ENCODE peak calls at places on chromosomes 13 and 19, in eight cellular contexts. One of them, this sample, is unnamed.

GRCh38 chr13:29511980-29512379 is 83.5 kb downstream of the SLC7A1 start:
- DNase-seq in mucosa of descending colon: no peak
- DNase-seq in neural crest cell: no peak
- DNase-seq in endothelial cell of umbilical vein: no peak
- DNase-seq in ascending aorta: no peak
- DNase-seq in CD4-positive, alpha-beta T cell: no peak
- DNase-seq in astrocyte of the spinal cord: peak
- DNase-seq in thoracic aorta: no peak
- DNase-seq in this sample: peak

GRCh38 chr19:30898353-30899103 is 450.7 kb downstream of the TSHZ3 start:
- DNase-seq in ascending aorta: no peak
- DNase-seq in neural crest cell: no peak
- DNase-seq in CD4-positive, alpha-beta T cell: no peak
- DNase-seq in mucosa of descending colon: no peak
- DNase-seq in astrocyte of the spinal cord: no peak
- DNase-seq in thoracic aorta: no peak
- DNase-seq in endothelial cell of umbilical vein: no peak
- DNase-seq in this sample: no peak

GRCh38 chr13:98761126-98761978 is 8.9 kb upstream of the SLC15A1 start:
- DNase-seq in mucosa of descending colon: no peak
- DNase-seq in thoracic aorta: no peak
- DNase-seq in CD4-positive, alpha-beta T cell: no peak
- DNase-seq in ascending aorta: no peak
- DNase-seq in neural crest cell: no peak
- DNase-seq in astrocyte of the spinal cord: peak
- DNase-seq in endothelial cell of umbilical vein: no peak
- DNase-seq in this sample: peak

GRCh38 chr13:90015565-90016507 is 1331.7 kb upstream of the MIR17HG start:
- DNase-seq in neural crest cell: no peak
- DNase-seq in CD4-positive, alpha-beta T cell: no peak
- DNase-seq in endothelial cell of umbilical vein: no peak
- DNase-seq in astrocyte of the spinal cord: no peak
- DNase-seq in mucosa of descending colon: no peak
- DNase-seq in ascending aorta: no peak
- DNase-seq in thoracic aorta: no peak
- DNase-seq in this sample: no peak

GRCh38 chr13:27919934-27920676 is at the start of gene PDX1:
- DNase-seq in CD4-positive, alpha-beta T cell: no peak
- DNase-seq in neural crest cell: no peak
- DNase-seq in mucosa of descending colon: peak
- DNase-seq in astrocyte of the spinal cord: no peak
- DNase-seq in thoracic aorta: no peak
- DNase-seq in endothelial cell of umbilical vein: no peak
- DNase-seq in ascending aorta: no peak
- DNase-seq in this sample: no peak

GRCh38 chr19:44051654-44052402 is at the start of gene ZNF223:
- DNase-seq in thoracic aorta: peak
- DNase-seq in CD4-positive, alpha-beta T cell: peak
- DNase-seq in mucosa of descending colon: peak
- DNase-seq in endothelial cell of umbilical vein: peak
- DNase-seq in astrocyte of the spinal cord: peak
- DNase-seq in neural crest cell: peak
- DNase-seq in ascending aorta: peak
- DNase-seq in this sample: peak

GRCh38 chr19:4831351-4832340 is at the start of gene TICAM1:
- DNase-seq in endothelial cell of umbilical vein: peak
- DNase-seq in CD4-positive, alpha-beta T cell: peak
- DNase-seq in neural crest cell: no peak
- DNase-seq in ascending aorta: peak
- DNase-seq in astrocyte of the spinal cord: peak
- DNase-seq in mucosa of descending colon: peak
- DNase-seq in thoracic aorta: no peak
- DNase-seq in this sample: peak

GRCh38 chr19:31316201-31316951 is 32.9 kb downstream of the TSHZ3 start:
- DNase-seq in thoracic aorta: no peak
- DNase-seq in mucosa of descending colon: peak
- DNase-seq in endothelial cell of umbilical vein: peak
- DNase-seq in ascending aorta: peak
- DNase-seq in CD4-positive, alpha-beta T cell: no peak
- DNase-seq in neural crest cell: no peak
- DNase-seq in astrocyte of the spinal cord: peak
- DNase-seq in this sample: peak

GRCh38 chr13:113399755-113400149 is 35.8 kb upstream of the GRTP1 start:
- DNase-seq in astrocyte of the spinal cord: no peak
- DNase-seq in neural crest cell: no peak
- DNase-seq in thoracic aorta: no peak
- DNase-seq in endothelial cell of umbilical vein: no peak
- DNase-seq in mucosa of descending colon: no peak
- DNase-seq in CD4-positive, alpha-beta T cell: no peak
- DNase-seq in ascending aorta: peak
- DNase-seq in this sample: no peak

GRCh38 chr13:91693466-91693865 is 295.0 kb downstream of the GPC5 start:
- DNase-seq in ascending aorta: no peak
- DNase-seq in CD4-positive, alpha-beta T cell: no peak
- DNase-seq in endothelial cell of umbilical vein: no peak
- DNase-seq in astrocyte of the spinal cord: no peak
- DNase-seq in thoracic aorta: no peak
- DNase-seq in mucosa of descending colon: no peak
- DNase-seq in neural crest cell: no peak
- DNase-seq in this sample: no peak

GRCh38 chr19:46385636-46386035 is 27.7 kb downstream of the CCDC8 start:
- DNase-seq in thoracic aorta: no peak
- DNase-seq in endothelial cell of umbilical vein: no peak
- DNase-seq in ascending aorta: peak
- DNase-seq in CD4-positive, alpha-beta T cell: peak
- DNase-seq in mucosa of descending colon: no peak
- DNase-seq in astrocyte of the spinal cord: no peak
- DNase-seq in neural crest cell: no peak
- DNase-seq in this sample: no peak

GRCh38 chr19:12884926-12885748 is 1.9 kb downstream of the KLF1 start:
- DNase-seq in endothelial cell of umbilical vein: peak
- DNase-seq in thoracic aorta: no peak
- DNase-seq in neural crest cell: peak
- DNase-seq in mucosa of descending colon: peak
- DNase-seq in CD4-positive, alpha-beta T cell: peak
- DNase-seq in astrocyte of the spinal cord: peak
- DNase-seq in ascending aorta: peak
- DNase-seq in this sample: peak
- TF ChIP-seq CTCF in endothelial cell of umbilical vein: peak
- TF ChIP-seq CTCF in thoracic aorta: peak
- TF ChIP-seq CTCF in neural crest cell: peak
- TF ChIP-seq CTCF in mucosa of descending colon: peak
- TF ChIP-seq CTCF in CD4-positive, alpha-beta T cell: peak
- TF ChIP-seq CTCF in astrocyte of the spinal cord: peak
- TF ChIP-seq CTCF in ascending aorta: peak
- TF ChIP-seq CTCF in this sample: peak

DNA sequence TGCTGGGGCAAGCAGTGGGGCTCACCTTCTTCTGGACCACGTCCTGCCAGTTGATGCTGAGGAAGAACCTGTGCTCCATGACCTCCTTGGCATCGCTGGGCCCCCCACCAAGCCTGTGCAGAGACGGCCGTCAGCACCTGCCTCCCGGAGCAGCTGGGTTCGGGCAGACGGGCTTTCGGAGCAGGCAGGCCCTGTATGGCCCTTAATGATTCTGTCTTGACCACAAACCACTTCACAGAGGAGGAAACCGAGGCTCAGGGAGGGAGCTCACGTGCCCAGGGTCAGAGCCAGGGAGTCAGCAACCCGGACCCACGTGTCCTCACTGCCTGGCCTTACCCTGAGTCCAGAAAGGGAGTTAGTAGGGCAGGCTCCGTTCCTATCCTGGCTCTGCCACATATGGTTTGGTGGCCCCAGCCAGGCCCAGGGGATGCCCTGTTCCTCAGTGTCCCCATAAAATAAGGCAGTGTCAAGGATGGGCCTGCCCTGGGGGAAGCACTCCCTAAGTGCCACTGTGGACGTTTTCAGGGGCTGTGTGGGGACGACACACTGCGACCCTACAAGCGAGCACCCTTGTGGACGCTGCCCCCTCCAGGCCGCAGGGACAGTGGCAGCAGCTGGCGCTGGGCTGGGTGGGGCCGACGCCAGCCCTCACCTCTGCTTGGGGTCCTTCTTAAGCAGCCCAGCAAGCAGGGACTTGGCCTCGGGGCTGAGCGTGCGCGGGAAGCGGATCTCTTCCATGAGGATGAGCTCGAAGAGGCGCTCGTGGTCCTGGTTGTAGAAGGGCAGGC is 8.9 kb upstream of the CCNP start:
- DNase-seq in astrocyte of the spinal cord: no peak
- DNase-seq in ascending aorta: no peak
- DNase-seq in mucosa of descending colon: no peak
- DNase-seq in neural crest cell: no peak
- DNase-seq in thoracic aorta: no peak
- DNase-seq in CD4-positive, alpha-beta T cell: no peak
- DNase-seq in endothelial cell of umbilical vein: no peak
- DNase-seq in this sample: no peak
- TF ChIP-seq CTCF in astrocyte of the spinal cord: peak
- TF ChIP-seq CTCF in ascending aorta: no peak
- TF ChIP-seq CTCF in mucosa of descending colon: no peak
- TF ChIP-seq CTCF in neural crest cell: peak
- TF ChIP-seq CTCF in thoracic aorta: no peak
- TF ChIP-seq CTCF in CD4-positive, alpha-beta T cell: no peak
- TF ChIP-seq CTCF in endothelial cell of umbilical vein: no peak
- TF ChIP-seq CTCF in this sample: peak

GRCh38 chr19:38556521-38557174 is 61.1 kb downstream of the MAP4K1 start:
- DNase-seq in ascending aorta: no peak
- DNase-seq in neural crest cell: no peak
- DNase-seq in astrocyte of the spinal cord: no peak
- DNase-seq in endothelial cell of umbilical vein: no peak
- DNase-seq in mucosa of descending colon: no peak
- DNase-seq in CD4-positive, alpha-beta T cell: no peak
- DNase-seq in thoracic aorta: no peak
- DNase-seq in this sample: peak
- TF ChIP-seq CTCF in ascending aorta: no peak
- TF ChIP-seq CTCF in neural crest cell: peak
- TF ChIP-seq CTCF in astrocyte of the spinal cord: no peak
- TF ChIP-seq CTCF in endothelial cell of umbilical vein: no peak
- TF ChIP-seq CTCF in mucosa of descending colon: no peak
- TF ChIP-seq CTCF in CD4-positive, alpha-beta T cell: no peak
- TF ChIP-seq CTCF in thoracic aorta: no peak
- TF ChIP-seq CTCF in this sample: peak

GRCh38 chr19:11692127-11692790 is 46.5 kb downstream of the ZNF823 start:
- DNase-seq in neural crest cell: no peak
- DNase-seq in CD4-positive, alpha-beta T cell: no peak
- DNase-seq in ascending aorta: no peak
- DNase-seq in astrocyte of the spinal cord: no peak
- DNase-seq in endothelial cell of umbilical vein: no peak
- DNase-seq in mucosa of descending colon: no peak
- DNase-seq in thoracic aorta: no peak
- DNase-seq in this sample: no peak

GRCh38 chr19:11697284-11697855 is 41.4 kb downstream of the ZNF823 start:
- DNase-seq in neural crest cell: no peak
- DNase-seq in ascending aorta: no peak
- DNase-seq in CD4-positive, alpha-beta T cell: no peak
- DNase-seq in mucosa of descending colon: no peak
- DNase-seq in endothelial cell of umbilical vein: no peak
- DNase-seq in thoracic aorta: no peak
- DNase-seq in astrocyte of the spinal cord: no peak
- DNase-seq in this sample: no peak

GRCh38 chr19:11698231-11698630 is 40.5 kb downstream of the ZNF823 start:
- DNase-seq in endothelial cell of umbilical vein: no peak
- DNase-seq in ascending aorta: no peak
- DNase-seq in neural crest cell: no peak
- DNase-seq in mucosa of descending colon: no peak
- DNase-seq in astrocyte of the spinal cord: no peak
- DNase-seq in CD4-positive, alpha-beta T cell: no peak
- DNase-seq in thoracic aorta: no peak
- DNase-seq in this sample: no peak

GRCh38 chr19:11694533-11695439 is 44.0 kb downstream of the ZNF823 start:
- DNase-seq in thoracic aorta: peak
- DNase-seq in neural crest cell: peak
- DNase-seq in mucosa of descending colon: peak
- DNase-seq in CD4-positive, alpha-beta T cell: peak
- DNase-seq in ascending aorta: peak
- DNase-seq in endothelial cell of umbilical vein: peak
- DNase-seq in astrocyte of the spinal cord: peak
- DNase-seq in this sample: peak

GRCh38 chr19:11693505-11694499 is 44.9 kb downstream of the ZNF823 start:
- DNase-seq in neural crest cell: no peak
- DNase-seq in astrocyte of the spinal cord: peak
- DNase-seq in endothelial cell of umbilical vein: no peak
- DNase-seq in ascending aorta: no peak
- DNase-seq in thoracic aorta: no peak
- DNase-seq in CD4-positive, alpha-beta T cell: no peak
- DNase-seq in mucosa of descending colon: peak
- DNase-seq in this sample: peak
- TF ChIP-seq CTCF in neural crest cell: no peak
- TF ChIP-seq CTCF in astrocyte of the spinal cord: peak
- TF ChIP-seq CTCF in endothelial cell of umbilical vein: no peak
- TF ChIP-seq CTCF in ascending aorta: no peak
- TF ChIP-seq CTCF in thoracic aorta: no peak
- TF ChIP-seq CTCF in CD4-positive, alpha-beta T cell: no peak
- TF ChIP-seq CTCF in mucosa of descending colon: no peak
- TF ChIP-seq CTCF in this sample: no peak

GRCh38 chr19:45346449-45346848 is 5.9 kb downstream of the KLC3 start:
- DNase-seq in neural crest cell: no peak
- DNase-seq in ascending aorta: no peak
- DNase-seq in CD4-positive, alpha-beta T cell: no peak
- DNase-seq in thoracic aorta: no peak
- DNase-seq in astrocyte of the spinal cord: no peak
- DNase-seq in mucosa of descending colon: no peak
- DNase-seq in endothelial cell of umbilical vein: no peak
- DNase-seq in this sample: no peak
- TF ChIP-seq CTCF in neural crest cell: no peak
- TF ChIP-seq CTCF in ascending aorta: no peak
- TF ChIP-seq CTCF in CD4-positive, alpha-beta T cell: no peak
- TF ChIP-seq CTCF in thoracic aorta: no peak
- TF ChIP-seq CTCF in astrocyte of the spinal cord: no peak
- TF ChIP-seq CTCF in mucosa of descending colon: no peak
- TF ChIP-seq CTCF in endothelial cell of umbilical vein: no peak
- TF ChIP-seq CTCF in this sample: peak

DNA sequence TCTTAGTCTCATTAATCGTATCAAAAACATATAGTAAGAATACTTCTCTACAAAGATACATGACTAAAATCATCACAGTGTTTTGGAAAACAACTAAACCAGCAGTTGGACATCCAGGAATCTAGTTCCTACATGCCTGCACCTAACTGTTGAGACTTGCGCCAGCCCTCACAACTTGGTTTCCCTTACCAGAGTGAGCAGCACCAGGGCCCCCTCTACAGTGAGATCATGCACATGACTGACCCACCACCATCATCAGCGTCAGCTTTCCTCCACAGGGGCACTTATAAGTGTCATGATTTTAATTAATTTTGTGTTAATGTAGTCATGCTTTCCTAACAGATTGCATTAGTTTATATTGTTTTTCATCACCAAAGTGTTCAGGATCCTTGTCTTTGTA is 1322.0 kb downstream of the EFNB2 start:
- DNase-seq in thoracic aorta: no peak
- DNase-seq in endothelial cell of umbilical vein: no peak
- DNase-seq in neural crest cell: no peak
- DNase-seq in astrocyte of the spinal cord: no peak
- DNase-seq in mucosa of descending colon: no peak
- DNase-seq in CD4-positive, alpha-beta T cell: no peak
- DNase-seq in ascending aorta: no peak
- DNase-seq in this sample: no peak
- TF ChIP-seq CTCF in thoracic aorta: no peak
- TF ChIP-seq CTCF in endothelial cell of umbilical vein: no peak
- TF ChIP-seq CTCF in neural crest cell: no peak
- TF ChIP-seq CTCF in astrocyte of the spinal cord: no peak
- TF ChIP-seq CTCF in mucosa of descending colon: no peak
- TF ChIP-seq CTCF in CD4-positive, alpha-beta T cell: no peak
- TF ChIP-seq CTCF in ascending aorta: no peak
- TF ChIP-seq CTCF in this sample: no peak

This sample was measured in fibroblast of villous mesenchyme.